ENCODE peak calls at places on chromosome X, in four cellular contexts. Y is ovary, S is pancreas, K is HepG2. T is an unnamed sample. For H3K36me3 and H3K9me3, the result is how much of the 10 kb centered on the place peaks cover.

GRCh38 chrX:110167952-110168451 is 149.9 kb downstream of the AMMECR1 start:
- DNase-seq in K (no peak), S (peak), Y (no peak), T (no peak)

GRCh38 chrX:108437789-108438623 is at the start of gene COL4A6:
- DNase-seq in K (peak), Y (peak), S (no peak), T (peak)

GRCh38 chrX:104343408-104344129 is 88.8 kb upstream of the ESX1 start:
- DNase-seq in S (no peak), Y (no peak), K (peak), T (no peak)

GRCh38 chrX:13190051-13190450 is 129.8 kb downstream of the ATXN3L start:
- DNase-seq in S (no peak), K (no peak), Y (no peak), T (no peak)

GRCh38 chrX:68829594-68830485 is 1.0 kb downstream of the EFNB1 start:
- DNase-seq in S (no peak), K (no peak), Y (no peak), T (no peak)

GRCh38 chrX:45750639-45751038 is 550.0 kb upstream of the DIPK2B start:
- DNase-seq in K (no peak), S (no peak), Y (no peak), T (no peak)

GRCh38 chrX:47523297-47523696 is 37.7 kb upstream of the ARAF start:
- DNase-seq in Y (peak), S (peak), K (peak), T (peak)

GRCh38 chrX:78123190-78123589 is 16.3 kb downstream of the TAF9B start:
- DNase-seq in K (no peak), S (no peak), Y (no peak), T (no peak)

GRCh38 chrX:39936886-39937770 is 160.6 kb downstream of the BCOR start:
- DNase-seq in K (no peak), S (no peak), Y (no peak), T (no peak)

GRCh38 chrX:122857734-122858133 is 326.3 kb upstream of the GRIA3 start:
- DNase-seq in Y (no peak), K (no peak), S (no peak), T (no peak)

GRCh38 chrX:43836435-43837184 is 45.6 kb downstream of the MAOB start:
- DNase-seq in Y (no peak), K (peak), S (no peak), T (no peak)

GRCh38 chrX:50680990-50681389 is 133.0 kb downstream of the SHROOM4 start:
- DNase-seq in K (no peak), Y (no peak), S (no peak), T (no peak)

GRCh38 chrX:50691820-50692219 is 122.2 kb downstream of the SHROOM4 start:
- DNase-seq in Y (no peak), S (no peak), K (peak), T (no peak)

GRCh38 chrX:82742351-82742750 is 765.7 kb upstream of the POU3F4 start:
- DNase-seq in Y (no peak), K (no peak), S (no peak), T (no peak)

GRCh38 chrX:39819921-39820849 is 277.6 kb downstream of the BCOR start:
- DNase-seq in S (no peak), Y (peak), K (no peak), T (no peak)

GRCh38 chrX:97401586-97402101 is 517.9 kb downstream of the RPA4 start:
- DNase-seq in K (no peak), Y (no peak), S (no peak), T (no peak)

GRCh38 chrX:57905141-57905540 is 5.1 kb downstream of the ZXDA start:
- DNase-seq in K (no peak), S (no peak), Y (no peak), T (no peak)

GRCh38 chrX:97389761-97390192 is 506.1 kb downstream of the RPA4 start:
- DNase-seq in S (no peak), K (no peak), Y (no peak), T (no peak)

GRCh38 chrX:8987672-8988250 is 46.2 kb downstream of the FAM9B start:
- DNase-seq in S (no peak), K (no peak), Y (no peak), T (no peak)

GRCh38 chrX:47644557-47645091 is 5.7 kb downstream of the ELK1 start:
- DNase-seq in Y (no peak), S (no peak), K (no peak), T (no peak)

GRCh38 chrX:5681159-5681558 is 547.5 kb downstream of the NLGN4X start:
- DNase-seq in K (no peak), S (no peak), Y (no peak), T (no peak)

GRCh38 chrX:617891-618290 is 12.7 kb upstream of the SHOX start:
- DNase-seq in Y (no peak), K (no peak), S (no peak), T (no peak)

GRCh38 chrX:105564536-105564935 is 257.8 kb upstream of the NRK start:
- DNase-seq in Y (no peak), K (no peak), S (no peak), T (no peak)

GRCh38 chrX:49073641-49074575 is at the start of gene PRAF2:
- DNase-seq in Y (peak), K (no peak), S (peak), T (peak)

GRCh38 chrX:51899741-51900140 is 6.3 kb downstream of the MAGED1 start:
- DNase-seq in K (no peak), S (no peak), Y (no peak), T (no peak)

GRCh38 chrX:148691456-148691855 is 191.0 kb downstream of the AFF2 start:
- DNase-seq in Y (no peak), K (no peak), S (no peak), T (no peak)

GRCh38 chrX:118975831-118976598 is 1.6 kb downstream of the LONRF3 start:
- DNase-seq in S (peak), Y (peak), K (peak), T (peak)

GRCh38 chrX:96481831-96482230 is 202.8 kb upstream of the DIAPH2 start:
- DNase-seq in K (no peak), S (no peak), Y (no peak), T (no peak)

GRCh38 chrX:13005671-13006473 is 31.0 kb downstream of the TMSB4X start:
- DNase-seq in Y (no peak), K (no peak), S (peak), T (no peak)

GRCh38 chrX:28581522-28581921 is 5.7 kb upstream of the IL1RAPL1 start:
- DNase-seq in Y (no peak), K (no peak), S (no peak), T (no peak)

GRCh38 chrX:12825801-12826200 is 34.6 kb downstream of the PRPS2 start:
- DNase-seq in S (no peak), K (no peak), Y (no peak), T (no peak)

DNA sequence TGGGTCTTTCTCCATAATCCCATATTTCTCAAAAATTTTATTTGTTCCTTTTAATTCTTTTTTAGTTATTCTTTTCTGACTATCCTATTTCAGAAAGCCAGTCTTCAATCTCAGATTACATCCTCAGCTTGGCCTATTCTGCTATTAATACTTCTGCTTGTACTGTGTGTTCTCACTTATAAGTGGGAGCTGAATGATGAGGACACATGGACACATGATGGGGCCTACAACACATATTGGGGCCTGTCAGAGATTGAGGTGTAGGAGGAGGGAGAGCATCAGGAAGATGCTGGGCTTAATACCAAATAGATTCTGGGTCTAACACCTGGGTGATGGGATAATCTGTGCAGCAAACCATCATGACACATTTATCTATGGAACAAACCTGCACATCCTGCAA is 82.3 kb downstream of the MAGEE1 start:
- DNase-seq in K (no peak), Y (no peak), S (no peak), T (no peak)
- TF ChIP-seq CTCF in K (no peak), Y (no peak), S (no peak), T (no peak)

GRCh38 chrX:153966283-153966688 is 5.3 kb downstream of the HCFC1 start:
- DNase-seq in Y (no peak), S (peak), K (no peak), T (no peak)
- H3K36me3 ChIP-seq in Y (under half), S (under half), K (under half), T (under half)

GRCh38 chrX:63361494-63361893 is 10.4 kb upstream of the SPIN4 start:
- DNase-seq in S (no peak), Y (no peak), K (no peak), T (no peak)
- H3K9me3 ChIP-seq in S (under half), Y (under half), K (under half), T (under half)

GRCh38 chrX:38438321-38438720 is 85.9 kb downstream of the OTC start:
- DNase-seq in Y (no peak), K (no peak), S (no peak), T (no peak)

GRCh38 chrX:38431525-38431924 is 79.1 kb downstream of the OTC start:
- DNase-seq in K (no peak), S (no peak), Y (no peak), T (no peak)

GRCh38 chrX:38437093-38437492 is 84.7 kb downstream of the OTC start:
- DNase-seq in K (no peak), S (no peak), Y (no peak), T (no peak)

DNA sequence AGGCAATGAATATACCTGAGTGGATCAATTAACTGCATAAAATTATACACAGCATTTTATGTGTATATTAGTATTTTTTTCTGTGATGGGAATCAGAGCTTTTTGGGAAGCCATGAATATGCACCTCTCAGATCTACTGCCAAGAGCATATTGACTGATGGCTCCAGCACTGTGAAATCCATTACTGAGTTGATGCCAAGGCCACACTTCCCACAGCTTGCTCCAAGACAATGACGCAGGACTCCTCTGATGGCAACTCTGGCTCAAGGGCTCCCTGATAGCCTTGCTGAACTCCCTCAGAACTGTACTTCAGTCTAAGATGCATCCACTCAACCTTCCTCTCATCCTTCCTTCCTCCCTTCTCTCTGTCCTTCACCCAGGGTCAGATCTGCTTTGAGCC is 82.7 kb downstream of the OTC start:
- DNase-seq in S (peak), Y (no peak), K (no peak), T (no peak)
- TF ChIP-seq CTCF in S (no peak), Y (no peak), K (no peak), T (no peak)

GRCh38 chrX:10039821-10040793 is 72.9 kb downstream of the CLDN34 start:
- DNase-seq in K (peak), Y (no peak), S (no peak), T (no peak)

GRCh38 chrX:10043386-10043785 is 76.2 kb downstream of the CLDN34 start:
- DNase-seq in S (no peak), Y (no peak), K (no peak), T (no peak)

GRCh38 chrX:10040961-10041360 is 73.8 kb downstream of the CLDN34 start:
- DNase-seq in K (no peak), S (no peak), Y (no peak), T (no peak)

GRCh38 chrX:10042055-10042454 is 74.9 kb downstream of the CLDN34 start:
- DNase-seq in S (no peak), Y (no peak), K (no peak), T (no peak)

DNA sequence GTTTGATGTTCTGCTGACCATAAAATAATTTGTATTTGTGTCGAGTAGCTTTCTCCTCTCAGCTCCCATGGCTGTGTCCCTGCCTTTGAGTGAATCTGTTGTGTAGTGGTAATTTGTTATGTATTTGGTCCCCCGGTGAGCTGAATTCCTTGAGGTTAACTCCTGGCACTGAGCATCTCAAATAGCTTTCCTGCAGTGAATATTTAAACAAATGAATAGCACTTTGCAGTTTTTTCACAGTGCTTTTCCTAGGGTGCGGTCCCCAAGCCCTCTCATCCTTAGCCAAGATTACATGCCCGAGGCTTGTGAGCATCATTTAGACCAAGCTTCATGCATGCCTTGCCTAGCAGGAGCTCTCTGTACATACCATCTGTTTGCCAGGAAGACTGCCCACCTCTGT is 74.2 kb downstream of the CLDN34 start:
- DNase-seq in K (no peak), S (no peak), Y (no peak), T (no peak)
- H3K36me3 ChIP-seq in K (under half), S (under half), Y (under half), T (under half)